ENCODE peak calls at places on chromosomes 7 and 10, in five cellular contexts. U is IMR-90; X is CD8-positive, alpha-beta memory T cell; C is mesenchymal stem cell; K is neuronal stem cell. P is an unnamed sample. For H3K4me1, the result is how much of the 10 kb centered on the place peaks cover.

GRCh38 chr10:5159126-5159525 is 25.8 kb downstream of the AKR1C8 start:
- DNase-seq in U (no peak), X (no peak), C (no peak), K (no peak), P (no peak)

GRCh38 chr10:97426776-97427570 is 982 bp downstream of the PGAM1 start:
- DNase-seq in U (no peak), X (no peak), C (peak), K (no peak), P (no peak)

GRCh38 chr10:76717141-76717540 is 920.5 kb downstream of the KCNMA1 start:
- DNase-seq in U (peak), X (no peak), C (peak), K (no peak), P (no peak)

GRCh38 chr10:43124574-43125273 is 13.5 kb upstream of the CSGALNACT2 start:
- DNase-seq in U (no peak), X (no peak), C (no peak), K (no peak), P (no peak)

GRCh38 chr7:54898659-54899340 is 120.0 kb upstream of the EGFR start:
- DNase-seq in U (no peak), X (no peak), C (no peak), K (no peak), P (no peak)

GRCh38 chr10:59779656-59780521 is 26.6 kb upstream of the MRLN start:
- DNase-seq in U (no peak), X (no peak), C (no peak), K (no peak), P (no peak)

GRCh38 chr10:24350111-24350921 is 141.4 kb downstream of the KIAA1217 start:
- DNase-seq in U (peak), X (no peak), C (no peak), K (no peak), P (no peak)

GRCh38 chr7:95110707-95111106 is 203.3 kb downstream of the PPP1R9A start:
- DNase-seq in U (no peak), X (no peak), C (no peak), K (no peak), P (no peak)

GRCh38 chr7:85890244-85890811 is 703.5 kb upstream of the SEMA3D start:
- DNase-seq in U (peak), X (no peak), C (peak), K (peak), P (no peak)

GRCh38 chr7:74518654-74519053 is 64.9 kb downstream of the GTF2IRD1 start:
- DNase-seq in U (no peak), X (no peak), C (no peak), K (no peak), P (no peak)

GRCh38 chr10:126421745-126422144 is 33.5 kb upstream of the ADAM12 start:
- DNase-seq in U (peak), X (no peak), C (peak), K (no peak), P (peak)

GRCh38 chr10:123967626-123968243 is 76.1 kb upstream of the CPXM2 start:
- DNase-seq in U (peak), X (no peak), C (peak), K (peak), P (peak)

GRCh38 chr7:95905165-95905564 is 132.8 kb downstream of the DYNC1I1 start:
- DNase-seq in U (no peak), X (no peak), C (peak), K (no peak), P (no peak)

GRCh38 chr10:77286851-77287250 is 350.8 kb downstream of the KCNMA1 start:
- DNase-seq in U (no peak), X (no peak), C (no peak), K (no peak), P (no peak)

GRCh38 chr10:46024948-46025347 is 5.5 kb downstream of the NCOA4 start:
- DNase-seq in U (peak), X (no peak), C (peak), K (no peak), P (no peak)

GRCh38 chr7:151367304-151367703 is 25.7 kb downstream of the NUB1 start:
- DNase-seq in U (peak), X (no peak), C (peak), K (no peak), P (no peak)

GRCh38 chr10:3104251-3104918 is 37.0 kb downstream of the PFKP start:
- DNase-seq in U (no peak), X (no peak), C (no peak), K (no peak), P (peak)

GRCh38 chr10:79246209-79246581 is 101.1 kb upstream of the PPIF start:
- DNase-seq in U (no peak), X (no peak), C (no peak), K (no peak), P (peak)

GRCh38 chr7:55021053-55021452 is 2.2 kb downstream of the EGFR start:
- DNase-seq in U (no peak), X (no peak), C (no peak), K (no peak), P (no peak)

DNA sequence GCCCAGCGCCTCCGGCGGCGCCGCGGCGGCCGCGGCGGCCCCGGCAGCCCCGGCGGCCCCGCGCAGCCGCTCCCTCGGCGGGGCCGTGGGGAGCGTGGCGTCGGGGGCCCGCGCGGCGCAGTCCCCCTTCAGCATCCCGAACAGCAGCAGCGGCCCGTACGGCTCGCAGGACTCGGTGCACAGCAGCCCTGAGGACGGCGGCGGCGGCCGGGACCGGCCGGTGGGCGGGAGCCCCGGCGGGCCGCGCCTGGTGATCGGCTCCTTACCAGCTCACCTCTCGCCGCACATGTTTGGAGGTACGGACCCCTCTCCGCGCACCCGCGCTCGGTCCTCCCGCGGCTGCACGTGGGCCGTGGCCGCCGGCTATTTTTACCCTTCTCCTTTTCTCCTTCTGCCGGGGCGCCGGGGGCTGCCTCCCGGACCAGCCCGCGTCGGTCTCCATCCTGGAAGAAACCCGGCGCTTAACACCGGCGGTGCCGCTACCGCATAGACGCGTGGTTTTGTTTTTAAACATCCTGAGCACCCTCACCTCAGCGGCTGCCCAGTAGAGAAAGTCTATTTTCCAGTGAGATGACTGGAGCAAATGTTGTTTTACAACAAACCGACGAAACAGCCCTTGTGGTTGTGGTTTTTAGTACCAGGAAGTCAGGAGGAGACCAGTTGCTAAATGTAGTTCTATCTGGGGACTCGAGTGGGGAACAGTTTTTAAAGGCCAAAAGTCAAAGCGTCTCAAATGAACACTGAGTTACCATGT is 1.3 kb downstream of the ZNRF2 start:
- DNase-seq in U (peak), X (peak), C (peak), K (peak), P (peak)
- H3K4me1 ChIP-seq in U (under half), X (under half), C (under half), K (under half), P (under half)

GRCh38 chr10:71984798-71985388 is 20.7 kb downstream of the CHST3 start:
- DNase-seq in U (no peak), X (no peak), C (no peak), K (no peak), P (peak)

GRCh38 chr10:71984126-71984797 is 20.1 kb downstream of the CHST3 start:
- DNase-seq in U (no peak), X (no peak), C (no peak), K (no peak), P (peak)

GRCh38 chr10:71982269-71983178 is 18.3 kb downstream of the CHST3 start:
- DNase-seq in U (no peak), X (no peak), C (no peak), K (no peak), P (no peak)

GRCh38 chr10:71981868-71982230 is 17.7 kb downstream of the CHST3 start:
- DNase-seq in U (no peak), X (no peak), C (no peak), K (no peak), P (no peak)

DNA sequence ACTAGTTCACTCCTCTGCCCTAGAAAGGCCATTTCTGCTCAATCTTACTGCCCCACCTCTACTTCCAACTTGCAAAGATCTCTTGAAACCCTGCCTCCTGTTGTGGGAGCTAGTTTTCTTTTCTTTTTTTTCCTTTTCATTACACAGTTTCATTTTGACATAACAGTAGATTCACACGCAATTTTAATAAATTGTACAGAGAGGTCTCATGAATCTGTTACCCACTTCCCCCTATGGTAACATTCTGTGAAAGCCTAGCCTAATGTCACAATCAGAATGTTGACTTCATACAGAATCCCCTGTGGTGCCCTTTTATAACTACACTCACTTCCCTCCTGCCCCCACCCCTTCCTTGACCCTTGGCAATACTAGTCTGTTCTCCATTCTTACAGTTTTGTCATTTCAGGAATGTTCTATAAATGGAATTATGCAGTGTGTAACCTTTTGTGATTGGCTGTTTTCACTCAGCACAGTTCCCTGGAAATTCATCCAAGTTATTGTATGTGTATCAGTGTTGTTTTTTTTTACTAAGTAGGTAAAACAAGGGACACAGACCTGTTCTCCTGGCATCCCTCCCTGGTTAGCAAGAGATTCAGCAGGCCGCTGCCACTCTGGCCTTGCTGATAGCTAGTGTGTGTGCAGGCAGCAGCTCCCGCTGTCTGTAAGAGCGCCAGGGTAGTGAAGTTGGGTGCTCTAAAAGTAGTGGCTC is 21.5 kb downstream of the CHST3 start:
- DNase-seq in U (peak), X (no peak), C (peak), K (no peak), P (peak)
- H3K4me1 ChIP-seq in U (under half), X (under half), C (under half), K (under half), P (under half)

DNA sequence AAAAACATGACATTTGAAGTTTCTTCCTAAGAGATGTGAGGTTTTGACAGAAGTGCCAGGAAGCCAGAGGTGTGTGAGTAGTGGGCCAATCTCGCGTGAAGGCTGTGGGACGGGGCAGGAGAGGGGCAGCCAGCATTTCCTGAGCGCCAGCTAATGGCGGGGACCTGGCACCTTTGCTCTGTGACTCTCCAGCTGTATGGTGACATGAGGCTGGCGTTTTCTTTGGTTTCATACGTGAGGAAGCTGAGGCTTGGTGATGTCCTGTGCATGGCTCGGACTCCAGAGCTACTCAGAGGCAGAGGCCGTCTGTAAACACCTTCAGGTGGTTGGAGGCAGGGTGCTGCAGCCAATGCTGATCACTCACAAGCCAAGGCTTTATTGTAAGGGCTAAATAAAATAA is 53.8 kb downstream of the IKZF1 start:
- DNase-seq in U (no peak), X (no peak), C (no peak), K (no peak), P (no peak)
- H3K4me1 ChIP-seq in U (under half), X (half or more), C (under half), K (under half), P (under half)

GRCh38 chr7:130913721-130914588 is 179.9 kb upstream of the KLF14 start:
- DNase-seq in U (no peak), X (no peak), C (no peak), K (no peak), P (no peak)
- H3K4me1 ChIP-seq in U (under half), X (half or more), C (under half), K (under half), P (under half)

GRCh38 chr10:1175956-1176565 is 119.9 kb downstream of the WDR37 start:
- DNase-seq in U (no peak), X (no peak), C (no peak), K (no peak), P (no peak)

GRCh38 chr10:1179346-1180070 is 123.3 kb downstream of the WDR37 start:
- DNase-seq in U (no peak), X (no peak), C (no peak), K (no peak), P (no peak)

GRCh38 chr10:1178506-1178905 is 122.3 kb downstream of the WDR37 start:
- DNase-seq in U (no peak), X (no peak), C (no peak), K (no peak), P (peak)

GRCh38 chr10:1180071-1180730 is 124.0 kb downstream of the WDR37 start:
- DNase-seq in U (no peak), X (no peak), C (no peak), K (no peak), P (no peak)

DNA sequence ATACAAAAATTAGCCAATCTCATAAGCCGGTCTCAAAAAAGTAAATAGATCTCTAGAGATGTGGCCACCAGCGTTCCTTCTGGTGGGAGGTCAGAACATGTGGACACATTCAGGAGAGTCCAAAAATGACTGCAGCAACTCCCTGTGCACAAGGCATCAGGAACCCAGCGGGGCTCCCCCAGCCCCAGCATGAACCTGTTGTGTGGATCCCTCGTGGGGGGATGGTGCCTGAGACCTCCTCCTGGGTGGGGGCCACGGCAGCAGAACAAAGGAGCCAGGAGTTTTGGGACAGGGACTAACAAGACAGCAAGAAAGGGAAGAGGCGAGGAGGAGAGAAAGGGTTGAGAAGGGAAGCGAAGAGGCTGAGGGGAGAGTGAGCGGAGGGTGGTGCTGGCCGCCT is 121.8 kb downstream of the WDR37 start:
- DNase-seq in U (no peak), X (no peak), C (no peak), K (no peak), P (peak)
- H3K4me1 ChIP-seq in U (under half), X (under half), C (under half), K (under half), P (under half)

DNA sequence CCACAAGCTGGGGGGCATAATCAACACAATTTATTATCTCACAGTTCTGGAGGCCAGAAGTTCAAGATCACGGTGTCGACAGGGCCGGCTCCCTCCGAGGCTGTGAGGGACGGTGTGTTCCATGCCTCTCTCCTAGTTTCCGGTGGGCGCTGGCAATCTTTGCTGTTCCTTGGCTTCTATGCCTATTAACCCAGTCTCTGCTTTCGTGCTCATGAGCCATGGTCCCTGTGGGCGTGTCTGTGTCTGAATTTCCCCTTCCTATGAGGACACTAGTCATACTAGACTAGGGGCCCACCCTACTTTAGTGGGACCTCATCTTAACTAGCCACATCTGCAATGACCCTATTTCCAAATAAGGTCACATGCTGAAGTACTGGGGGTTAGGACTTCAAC is 29.4 kb downstream of the HIPK2 start:
- DNase-seq in U (no peak), X (no peak), C (no peak), K (no peak), P (peak)
- H3K4me1 ChIP-seq in U (under half), X (under half), C (under half), K (under half), P (half or more)

DNA sequence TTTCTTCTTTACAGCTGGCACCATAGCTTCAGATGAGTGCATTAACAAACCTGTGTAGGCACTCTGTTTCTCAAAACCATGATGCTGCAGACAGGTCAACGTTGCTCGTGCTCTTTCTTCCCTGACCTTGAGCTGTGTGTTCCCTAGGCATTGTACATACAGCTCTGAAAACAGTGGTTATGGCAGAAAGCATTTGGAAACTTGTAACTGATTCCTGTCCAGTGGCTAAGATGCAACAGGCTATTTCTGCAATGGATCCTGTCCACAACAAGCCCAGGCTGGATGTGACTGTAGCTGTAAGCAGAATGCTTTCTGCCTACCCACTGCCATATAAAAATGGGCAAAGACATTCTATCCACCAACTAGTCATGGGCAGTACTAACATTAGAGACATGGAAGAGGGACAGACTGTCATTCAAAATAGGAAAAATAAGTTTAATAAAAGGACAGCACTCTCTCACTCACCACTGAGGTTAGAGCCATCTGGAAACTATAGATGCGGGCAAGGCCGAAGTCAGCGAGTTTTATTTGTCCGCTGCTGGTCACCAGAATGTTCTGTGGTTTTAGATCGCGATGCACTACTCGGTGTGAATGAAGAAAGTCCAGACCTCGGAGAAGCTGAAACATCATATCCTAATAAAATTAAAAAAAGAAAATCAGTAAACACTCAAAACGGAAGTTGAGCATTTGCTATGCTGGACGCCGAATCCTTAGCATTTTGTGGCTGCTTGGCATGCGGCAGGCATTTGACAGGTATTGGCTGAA is 111.0 kb downstream of the CDK6 start:
- DNase-seq in U (no peak), X (no peak), C (no peak), K (no peak), P (no peak)
- H3K4me1 ChIP-seq in U (under half), X (under half), C (under half), K (under half), P (under half)

GRCh38 chr10:102492983-102493382 is 9.5 kb downstream of the ACTR1A start:
- DNase-seq in U (no peak), X (no peak), C (no peak), K (no peak), P (no peak)
- H3K4me1 ChIP-seq in U (under half), X (under half), C (under half), K (under half), P (under half)

DNA sequence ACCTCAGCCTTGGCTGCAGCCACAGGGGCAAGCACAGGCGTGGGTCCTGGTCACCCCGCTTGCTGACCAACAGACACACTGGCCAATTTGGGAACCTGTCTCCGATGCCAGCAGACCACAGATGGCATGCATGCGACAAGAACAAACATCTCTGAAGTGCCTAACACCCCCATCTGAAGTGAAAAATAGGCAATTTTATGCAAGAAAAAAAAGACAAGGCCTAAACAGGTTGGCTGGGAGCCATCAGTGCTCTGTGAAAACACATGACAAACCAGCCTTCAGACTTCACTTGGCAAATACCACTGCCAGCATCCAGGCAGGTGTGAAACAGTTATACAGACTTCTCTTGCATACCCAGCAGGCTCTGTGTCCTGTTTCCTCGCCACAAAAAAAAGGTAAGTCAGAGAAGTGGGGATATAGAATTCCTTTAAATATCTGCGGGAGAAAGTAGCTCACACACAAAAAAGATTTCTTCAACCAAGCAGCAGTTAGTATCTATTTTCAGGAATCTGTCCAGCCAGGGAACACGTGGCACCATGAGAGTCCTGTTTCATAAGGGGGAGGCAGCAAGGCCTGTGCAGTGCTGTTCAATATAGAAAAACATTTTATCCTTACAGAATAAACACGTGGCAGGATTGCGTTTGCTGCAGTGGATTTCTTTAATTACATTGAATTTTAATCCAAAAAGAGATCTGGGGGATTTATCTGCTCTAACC is 293.4 kb upstream of the MKLN1 start:
- DNase-seq in U (no peak), X (no peak), C (no peak), K (no peak), P (peak)
- H3K4me1 ChIP-seq in U (under half), X (half or more), C (under half), K (under half), P (under half)